ENCODE peak calls at places on chromosome 5, in six cellular contexts. C is fibroblast of lung, X is SK-N-SH, T is endodermal cell, O is HepG2, P is PC-3. E is an unnamed sample.

GRCh38 chr5:1180096-1180495 is 21.3 kb upstream of the SLC6A19 start:
- DNase-seq in C (no peak), X (no peak), T (no peak), O (no peak), P (no peak), E (no peak)

GRCh38 chr5:109426075-109426474 is 16.3 kb upstream of the PJA2 start:
- DNase-seq in C (no peak), X (no peak), T (no peak), O (no peak), P (no peak), E (no peak)

GRCh38 chr5:172923539-172923938 is 35.7 kb upstream of the RPL26L1 start:
- DNase-seq in C (no peak), X (no peak), T (no peak), O (no peak), P (no peak), E (no peak)

GRCh38 chr5:2710910-2711309 is 40.6 kb downstream of the IRX2 start:
- DNase-seq in C (no peak), X (no peak), T (no peak), O (no peak), P (peak), E (no peak)

GRCh38 chr5:1824109-1824821 is 23.1 kb downstream of the NDUFS6 start:
- DNase-seq in C (no peak), X (no peak), T (no peak), O (no peak), P (no peak), E (no peak)

GRCh38 chr5:52119768-52120167 is 667.9 kb upstream of the ITGA1 start:
- DNase-seq in C (no peak), X (no peak), T (no peak), O (no peak), P (no peak), E (no peak)

GRCh38 chr5:181052526-181052927 is 12.5 kb downstream of the BTNL9 start:
- DNase-seq in C (peak), X (no peak), T (peak), O (no peak), P (peak), E (no peak)

GRCh38 chr5:37619353-37619752 is 220.5 kb downstream of the GDNF start:
- DNase-seq in C (peak), X (no peak), T (no peak), O (no peak), P (no peak), E (no peak)

GRCh38 chr5:72013741-72014703 is 93.3 kb upstream of the MAP1B start:
- DNase-seq in C (peak), X (no peak), T (no peak), O (no peak), P (no peak), E (no peak)

GRCh38 chr5:1201327-1202025 is at the start of gene SLC6A19:
- DNase-seq in C (no peak), X (no peak), T (no peak), O (no peak), P (no peak), E (peak)

DNA sequence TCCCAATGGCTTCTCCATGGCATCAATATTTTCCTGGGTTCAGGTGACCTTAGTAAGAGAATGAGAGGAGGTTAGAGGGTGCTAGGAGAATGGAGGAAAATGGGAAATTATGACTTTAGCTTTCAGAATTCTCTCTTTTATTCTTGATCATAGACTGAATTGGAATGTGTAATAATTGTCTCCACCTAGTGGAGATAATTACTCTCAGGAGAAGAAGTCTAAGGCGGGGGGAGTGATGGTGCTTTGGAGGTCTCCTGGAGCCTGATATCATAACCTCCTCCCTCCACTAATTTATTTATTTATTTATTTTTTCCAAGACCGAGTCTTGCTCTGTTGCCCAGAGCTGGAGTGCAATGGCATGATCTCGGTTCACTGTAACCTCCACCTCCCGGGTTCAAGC is 221.3 kb downstream of the GRIA1 start:
- DNase-seq in C (peak), X (no peak), T (no peak), O (no peak), P (no peak), E (no peak)
- TF ChIP-seq CTCF in C (no peak), X (peak), T (peak), O (no peak), P (peak), E (no peak)

GRCh38 chr5:128537999-128538248 is at the start of gene FBN2:
- DNase-seq in C (no peak), X (peak), T (no peak), O (no peak), P (no peak), E (no peak)

GRCh38 chr5:128536229-128536860 is 1.7 kb downstream of the FBN2 start:
- DNase-seq in C (no peak), X (no peak), T (peak), O (no peak), P (no peak), E (no peak)

GRCh38 chr5:128537306-128537998 is 593 bp downstream of the FBN2 start:
- DNase-seq in C (peak), X (peak), T (peak), O (no peak), P (peak), E (peak)

GRCh38 chr5:128538249-128539037 is 398 bp upstream of the FBN2 start:
- DNase-seq in C (peak), X (peak), T (peak), O (no peak), P (peak), E (peak)

DNA sequence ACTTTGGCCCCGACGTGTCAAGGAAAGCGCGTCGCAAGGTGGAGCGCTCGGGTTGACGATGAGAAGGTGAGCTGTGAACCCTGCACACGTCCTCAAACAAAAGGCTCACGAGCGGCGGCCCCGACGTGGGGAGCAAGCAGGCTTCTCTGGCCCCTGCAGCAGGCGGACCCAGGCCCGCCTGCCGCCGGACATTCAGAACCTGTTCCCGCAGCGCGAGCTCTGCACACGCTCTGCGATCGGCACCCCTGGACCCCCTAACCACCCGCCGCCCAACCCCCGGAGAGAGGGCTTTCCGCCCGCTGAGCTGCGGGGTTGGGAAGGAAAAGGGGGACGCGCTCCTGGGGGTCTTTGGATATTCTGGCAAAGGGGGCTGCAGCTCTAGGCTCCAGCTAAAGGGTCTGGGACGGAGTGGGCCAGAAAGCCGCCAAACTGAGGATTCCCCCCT is 1.2 kb downstream of the FBN2 start:
- DNase-seq in C (peak), X (peak), T (peak), O (no peak), P (no peak), E (peak)
- H3K4me3 ChIP-seq in C (peak), X (peak), T (peak), O (no peak), P (peak), E (no peak)

GRCh38 chr5:137696481-137696880 is 39.4 kb downstream of the KLHL3 start:
- DNase-seq in C (peak), X (no peak), T (no peak), O (no peak), P (peak), E (no peak)

GRCh38 chr5:137703565-137703964 is 32.3 kb downstream of the KLHL3 start:
- DNase-seq in C (no peak), X (no peak), T (peak), O (no peak), P (no peak), E (no peak)

GRCh38 chr5:137700282-137700680 is 35.6 kb downstream of the KLHL3 start:
- DNase-seq in C (peak), X (no peak), T (peak), O (no peak), P (no peak), E (no peak)

GRCh38 chr5:137695651-137696428 is 40.0 kb downstream of the KLHL3 start:
- DNase-seq in C (no peak), X (no peak), T (no peak), O (no peak), P (no peak), E (no peak)

GRCh38 chr5:137699291-137700281 is 36.3 kb downstream of the KLHL3 start:
- DNase-seq in C (peak), X (no peak), T (peak), O (no peak), P (no peak), E (no peak)
- H3K9ac ChIP-seq in C (no peak), X (no peak), T (no peak), O (no peak), P (no peak), E (no peak)

DNA sequence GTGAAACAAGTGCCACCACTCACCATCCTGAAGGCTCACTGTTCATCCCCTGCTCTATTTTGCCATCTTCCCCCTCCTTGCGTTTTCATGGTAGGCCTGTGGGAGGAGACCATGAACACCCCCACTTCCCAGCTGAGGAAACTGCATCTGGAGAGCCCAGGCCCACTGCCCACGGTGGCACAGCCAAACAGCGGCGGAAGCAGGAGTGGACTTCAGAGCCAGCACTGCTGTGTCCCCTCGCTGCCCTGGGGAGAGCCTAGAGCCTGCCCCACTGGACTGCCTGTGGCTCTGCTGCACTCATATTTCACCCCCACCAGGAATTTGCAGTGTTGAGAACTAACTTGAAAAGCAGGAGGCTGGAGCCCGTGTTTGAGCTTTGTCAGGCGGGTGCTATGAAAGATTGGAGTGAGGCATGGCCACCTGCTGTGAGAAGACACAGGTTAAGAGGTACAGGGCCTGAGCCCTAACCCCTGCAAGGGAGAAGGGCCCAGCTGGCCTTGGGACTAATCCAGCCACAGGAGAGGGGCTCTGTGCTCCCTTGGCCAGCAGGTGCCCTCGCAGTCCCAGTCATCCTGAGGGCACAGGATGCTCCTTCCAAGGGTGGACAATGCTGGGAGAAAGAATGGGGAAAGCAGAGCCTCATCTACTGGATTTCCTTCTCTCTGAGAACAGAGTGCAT is 79.0 kb downstream of the MACROH2A1 start:
- DNase-seq in C (no peak), X (no peak), T (peak), O (no peak), P (no peak), E (no peak)
- TF ChIP-seq CTCF in C (no peak), X (peak), T (peak), O (peak), P (peak), E (no peak)